ENCODE peak calls at places on chromosomes 12 and 14, in eight cellular contexts. C is activated T-cell treated with anti-CD3 and anti-CD28 coated beads for 48 hours; O is transverse colon; M is AML-193; B is breast epithelium; K is stimulated activated CD4-positive, alpha-beta T cell treated with anti-CD3 and anti-CD28 coated beads, Interleukin-1b, Interleukin-23, amount 100 ng/mL, for 1 hour; J is heart left ventricle; L is RWPE1. D is an unnamed sample.

GRCh38 chr14:65321370-65321875 is 91.1 kb upstream of the FUT8 start:
- DNase-seq in C (no peak), O (no peak), M (no peak), B (no peak), K (no peak), J (no peak), L (no peak), D (no peak)

GRCh38 chr12:109554761-109555160 is 18.5 kb downstream of the MMAB start:
- DNase-seq in C (no peak), O (no peak), M (no peak), B (no peak), K (no peak), J (no peak), L (no peak), D (no peak)

GRCh38 chr12:71158361-71158882 is 623 bp upstream of the TSPAN8 start:
- DNase-seq in C (no peak), O (peak; percentile 24), M (no peak), B (no peak), K (no peak), J (no peak), L (no peak), D (no peak)

GRCh38 chr12:122121341-122122192 is 43.0 kb downstream of the MLXIP start:
- DNase-seq in C (no peak), O (no peak), M (no peak), B (no peak), K (no peak), J (peak; percentile 7), L (no peak), D (no peak)

GRCh38 chr12:124323771-124324530 is 29.1 kb downstream of the RFLNA start:
- DNase-seq in C (no peak), O (no peak), M (no peak), B (no peak), K (no peak), J (no peak), L (no peak), D (no peak)

GRCh38 chr12:30828686-30829085 is 73.9 kb upstream of the CAPRIN2 start:
- DNase-seq in C (no peak), O (no peak), M (no peak), B (no peak), K (no peak), J (no peak), L (no peak), D (no peak)

GRCh38 chr12:69101505-69101904 is 137.9 kb upstream of the CPSF6 start:
- DNase-seq in C (no peak), O (no peak), M (no peak), B (no peak), K (no peak), J (no peak), L (no peak), D (peak; percentile 86)

GRCh38 chr12:96585977-96586376 is 96.6 kb downstream of the CFAP54 start:
- DNase-seq in C (no peak), O (no peak), M (no peak), B (no peak), K (no peak), J (no peak), L (no peak), D (peak; percentile 24)

GRCh38 chr14:60753264-60754126 is 18.9 kb downstream of the MNAT1 start:
- DNase-seq in C (peak; percentile 31), O (peak; percentile 8), M (peak; percentile 99), B (no peak), K (peak; percentile 7), J (no peak), L (no peak), D (peak; percentile 43)

GRCh38 chr12:131355688-131356245 is 355.1 kb upstream of the SFSWAP start:
- DNase-seq in C (no peak), O (no peak), M (no peak), B (no peak), K (no peak), J (no peak), L (no peak), D (no peak)

GRCh38 chr14:32588448-32589320 is 259.6 kb downstream of the AKAP6 start:
- DNase-seq in C (no peak), O (no peak), M (no peak), B (no peak), K (no peak), J (no peak), L (no peak), D (peak; percentile 81)

GRCh38 chr12:69898236-69898635 is 73.2 kb downstream of the MYRFL start:
- DNase-seq in C (no peak), O (no peak), M (no peak), B (peak; percentile 58), K (no peak), J (no peak), L (no peak), D (peak; percentile 68)

GRCh38 chr12:29537292-29537691 is 39.8 kb upstream of the OVCH1 start:
- DNase-seq in C (no peak), O (no peak), M (no peak), B (no peak), K (no peak), J (no peak), L (peak; percentile 64), D (peak; percentile 76)

GRCh38 chr12:119681139-119681538 is 13.2 kb downstream of the PRKAB1 start:
- DNase-seq in C (no peak), O (peak; percentile 55), M (no peak), B (no peak), K (no peak), J (no peak), L (no peak), D (no peak)

GRCh38 chr12:49877066-49877465 is 26.6 kb downstream of the FAIM2 start:
- DNase-seq in C (no peak), O (no peak), M (no peak), B (no peak), K (no peak), J (peak; percentile 11), L (no peak), D (no peak)

GRCh38 chr12:13734753-13735152 is 246.6 kb downstream of the GRIN2B start:
- DNase-seq in C (no peak), O (no peak), M (no peak), B (no peak), K (no peak), J (no peak), L (no peak), D (no peak)

GRCh38 chr14:69263364-69263763 is 3.4 kb downstream of the GALNT16 start:
- DNase-seq in C (no peak), O (peak; percentile 18), M (no peak), B (peak; percentile 27), K (no peak), J (peak; percentile 82), L (peak; percentile 39), D (peak; percentile 99)

GRCh38 chr12:132554857-132555630 is 55.3 kb downstream of the LRCOL1 start:
- DNase-seq in C (no peak), O (no peak), M (peak; percentile 15), B (no peak), K (no peak), J (no peak), L (no peak), D (peak; percentile 20)

GRCh38 chr14:32211068-32211404 is 8.0 kb upstream of the RNU6-8 start:
- DNase-seq in C (no peak), O (no peak), M (no peak), B (no peak), K (no peak), J (no peak), L (no peak), D (no peak)

GRCh38 chr12:15546102-15546701 is 223.9 kb downstream of the PTPRO start:
- DNase-seq in C (no peak), O (no peak), M (peak; percentile 81), B (no peak), K (no peak), J (no peak), L (no peak), D (no peak)

GRCh38 chr14:80117876-80118275 is 93.4 kb downstream of the DIO2 start:
- DNase-seq in C (no peak), O (no peak), M (no peak), B (no peak), K (no peak), J (no peak), L (no peak), D (no peak)

GRCh38 chr14:94392510-94392935 is 4.1 kb upstream of the SERPINA1 start:
- DNase-seq in C (peak; percentile 32), O (no peak), M (peak; percentile 88), B (no peak), K (no peak), J (peak; percentile 56), L (no peak), D (peak; percentile 76)

GRCh38 chr12:81284137-81284536 is 206.3 kb downstream of the ACSS3 start:
- DNase-seq in C (no peak), O (no peak), M (no peak), B (no peak), K (no peak), J (no peak), L (no peak), D (peak; percentile 11)

GRCh38 chr12:16198884-16199283 is 78.6 kb downstream of the SLC15A5 start:
- DNase-seq in C (no peak), O (no peak), M (peak; percentile 1), B (no peak), K (no peak), J (no peak), L (no peak), D (no peak)

D was measured in fibroblast of mammary gland.